ENCODE peak calls at places on chromosomes 7 and 10, in nine cellular contexts. J is GM23338, C is SK-N-SH, U is HepG2, D is HL-60, B is GM12878, F is HCT116, X is Panc1, K is K562. H is an unnamed sample.

GRCh38 chr10:127142831-127143230 is 53.6 kb downstream of the INSYN2A start:
- DNase-seq in J (no peak), F (no peak), B (no peak), K (no peak), U (no peak), X (no peak), D (no peak), C (no peak), H (no peak)

GRCh38 chr10:88270871-88271713 is 312.0 kb downstream of the RNLS start:
- DNase-seq in K (no peak), X (no peak), B (peak; percentile 97), U (no peak), C (no peak), D (peak; percentile 34), J (no peak), F (no peak), H (no peak)

GRCh38 chr7:139044813-139045794 is 9.3 kb upstream of the ZC3HAV1L start:
- DNase-seq in K (peak; percentile 38), C (no peak), J (no peak), B (no peak), D (no peak), U (no peak), X (no peak), F (no peak), H (no peak)

GRCh38 chr7:18475488-18475887 is 20.1 kb upstream of the HDAC9 start:
- DNase-seq in C (no peak), D (no peak), F (no peak), U (no peak), K (no peak), J (no peak), X (no peak), B (no peak), H (no peak)

GRCh38 chr10:124267231-124267885 is 151.4 kb downstream of the OAT start:
- DNase-seq in B (no peak), C (peak; percentile 71), J (no peak), K (no peak), U (no peak), F (no peak), X (no peak), D (no peak), H (no peak)

GRCh38 chr10:31822616-31823318 is 105.9 kb downstream of the ARHGAP12 start:
- DNase-seq in B (no peak), X (no peak), D (no peak), J (no peak), F (no peak), C (no peak), K (no peak), U (no peak), H (no peak)

GRCh38 chr7:151704284-151704968 is 172.5 kb downstream of the PRKAG2 start:
- DNase-seq in X (no peak), D (no peak), C (peak; percentile 64), J (no peak), K (no peak), F (no peak), B (no peak), U (no peak), H (no peak)

GRCh38 chr10:125083576-125083920 is 76.8 kb downstream of the CTBP2 start:
- DNase-seq in X (peak; percentile 65), K (no peak), B (no peak), U (no peak), F (no peak), J (no peak), C (no peak), D (no peak), H (peak; percentile 77)

GRCh38 chr10:13636776-13637175 is 50.0 kb downstream of the PRPF18 start:
- DNase-seq in C (no peak), U (no peak), K (no peak), D (no peak), J (no peak), B (no peak), X (no peak), F (no peak), H (no peak)

GRCh38 chr10:102675887-102676616 is 31.8 kb downstream of the TRIM8 start:
- DNase-seq in F (no peak), C (no peak), X (no peak), J (no peak), B (no peak), U (peak; percentile 79), D (no peak), K (peak; percentile 41), H (no peak)

GRCh38 chr10:30831401-30831800 is 200.3 kb downstream of the ZNF438 start:
- DNase-seq in U (no peak), F (no peak), B (no peak), K (no peak), C (no peak), X (no peak), J (no peak), D (no peak), H (no peak)

GRCh38 chr10:71912431-71912830 is 51.8 kb upstream of the CHST3 start:
- DNase-seq in B (no peak), K (peak; percentile 38), J (peak; percentile 51), D (no peak), C (no peak), X (no peak), F (no peak), U (no peak), H (peak; percentile 35)

GRCh38 chr10:120262857-120263547 is 194.0 kb upstream of the PLPP4 start:
- DNase-seq in K (no peak), X (no peak), J (no peak), C (no peak), F (no peak), U (no peak), B (peak; percentile 16), D (no peak), H (no peak)

GRCh38 chr7:128697301-128697905 is 25.3 kb downstream of the GARIN1A start:
- DNase-seq in F (no peak), U (peak; percentile 21), D (peak; percentile 45), J (peak; percentile 91), B (no peak), C (peak; percentile 89), K (peak; percentile 93), X (no peak), H (peak; percentile 87)

GRCh38 chr10:100998183-100998990 is 1.2 kb upstream of the LZTS2 start:
- DNase-seq in K (peak; percentile 86), D (peak; percentile 71), B (no peak), U (peak; percentile 78), C (peak; percentile 96), J (peak; percentile 76), F (no peak), X (no peak), H (peak; percentile 77)

GRCh38 chr10:48331436-48331835 is 25.0 kb downstream of the MAPK8 start:
- DNase-seq in F (no peak), B (no peak), D (no peak), K (no peak), C (no peak), J (no peak), X (no peak), U (no peak), H (no peak)

GRCh38 chr7:155198901-155199845 is 98.5 kb upstream of the INSIG1 start:
- DNase-seq in F (no peak), J (no peak), X (no peak), B (no peak), U (no peak), K (no peak), C (no peak), D (no peak), H (peak; percentile 50)

GRCh38 chr10:19333631-19334030 is 285.0 kb downstream of the MALRD1 start:
- DNase-seq in B (no peak), K (no peak), F (no peak), J (no peak), D (no peak), X (no peak), U (no peak), C (no peak), H (no peak)

GRCh38 chr10:5291501-5292195 is 73.1 kb upstream of the UCN3 start:
- DNase-seq in K (peak; percentile 58), B (no peak), X (no peak), D (peak; percentile 89), U (peak; percentile 38), F (peak; percentile 31), J (no peak), C (no peak), H (peak; percentile 94)
- TF ChIP-seq REST in K (no peak), B (no peak), X (no peak), D (no peak), U (no peak), F (no peak), J (no peak), C (no peak), H (no peak)

GRCh38 chr7:2014391-2015241 is 218.1 kb downstream of the MAD1L1 start:
- DNase-seq in K (no peak), F (no peak), B (no peak), D (no peak), X (no peak), C (peak; percentile 41), J (no peak), U (no peak), H (no peak)
- TF ChIP-seq REST in K (no peak), F (no peak), B (no peak), D (no peak), X (no peak), C (no peak), J (no peak), U (no peak), H (no peak)

DNA sequence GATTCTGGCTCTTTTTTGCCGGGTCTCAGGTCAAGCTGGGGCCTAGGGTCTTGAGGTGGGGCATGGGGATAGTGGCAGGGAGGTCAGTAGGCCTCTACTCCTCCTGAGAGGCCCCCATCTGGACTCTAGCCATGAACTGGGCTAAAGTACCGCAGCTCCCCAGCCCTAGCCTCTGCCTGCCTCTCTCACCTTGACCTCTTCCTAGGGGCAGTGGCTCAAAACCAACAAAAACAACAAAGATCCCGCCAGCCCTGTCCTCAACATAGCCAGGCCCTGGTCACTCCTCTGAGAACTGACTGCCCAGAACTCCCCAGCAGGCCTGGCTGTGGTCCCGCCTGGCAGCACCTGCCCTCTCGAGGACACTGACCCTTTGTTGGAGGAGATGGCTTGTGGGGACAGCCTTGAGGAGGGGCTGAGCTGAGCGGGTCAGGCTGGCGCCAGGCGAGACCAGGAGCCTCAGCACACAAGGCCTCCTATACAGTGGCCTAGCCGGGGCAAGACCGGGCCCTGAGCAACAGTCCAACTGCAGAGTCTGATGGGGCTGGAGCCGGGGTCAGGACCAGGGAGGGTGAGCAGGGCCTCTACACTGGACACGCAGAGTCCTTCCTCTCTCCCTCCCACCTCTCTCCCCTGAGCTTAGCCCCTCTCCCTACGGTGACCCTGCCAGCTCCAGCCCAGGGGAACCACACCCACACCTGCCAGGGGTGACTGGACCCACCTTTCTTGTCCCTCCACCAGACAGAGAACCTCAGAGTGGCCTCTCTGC is 11.6 kb upstream of the PPIF start:
- DNase-seq in F (no peak), C (no peak), B (no peak), J (no peak), K (no peak), U (peak; percentile 97), X (no peak), D (no peak), H (no peak)
- TF ChIP-seq REST in F (no peak), C (no peak), B (no peak), J (no peak), K (no peak), U (no peak), X (no peak), D (no peak), H (no peak)

DNA sequence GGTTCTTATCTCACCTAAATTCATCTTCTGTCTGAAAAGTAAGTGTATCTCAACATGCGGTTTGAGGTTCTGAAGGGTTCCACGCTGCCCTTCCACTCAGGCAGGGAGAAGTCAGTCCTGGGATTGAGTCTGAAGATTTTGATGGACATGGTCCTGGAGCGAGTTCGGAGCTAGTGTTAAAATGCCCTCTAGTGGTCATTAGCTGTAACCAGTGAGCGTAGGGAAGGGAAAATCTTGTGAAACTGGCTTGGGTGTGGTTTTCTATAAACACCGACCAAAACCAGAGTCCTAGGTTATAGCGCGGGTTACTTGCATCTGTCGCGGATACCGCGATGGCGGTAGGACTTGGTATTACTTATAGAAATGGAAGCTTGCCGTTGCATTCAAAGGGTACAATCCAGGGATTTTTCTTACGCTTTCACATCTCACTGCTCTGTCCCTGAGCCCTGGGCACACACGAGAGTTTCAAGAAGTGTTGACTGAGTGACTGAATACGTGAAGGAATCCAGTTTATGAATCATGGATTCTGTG is 348.2 kb upstream of the C7orf33 start:
- DNase-seq in D (peak; percentile 4), F (peak; percentile 47), J (peak; percentile 89), K (peak; percentile 63), B (no peak), C (peak; percentile 67), X (peak; percentile 64), U (peak; percentile 30), H (peak; percentile 62)
- TF ChIP-seq REST in D (no peak), F (no peak), J (no peak), K (no peak), B (no peak), C (no peak), X (no peak), U (no peak), H (no peak)

H was measured in A549.